ENCODE peak calls at places on chromosomes 7 and 10, in eight cellular contexts. B is Panc1; R is astrocyte; A is CD8-positive, alpha-beta T cell; J is IMR-90; H is HCT116; I is Peyer's patch; K is neural progenitor cell. M is an unnamed sample. For H3K9me3, the result is how much of the 10 kb centered on the place peaks cover.

GRCh38 chr10:74839708-74840107 is 13.3 kb downstream of the KAT6B start:
- DNase-seq in B (no peak), I (no peak), J (no peak), A (no peak), H (no peak), R (no peak), K (no peak), M (no peak)

GRCh38 chr10:12638103-12638502 is 288.8 kb downstream of the CAMK1D start:
- DNase-seq in I (peak), H (no peak), R (peak), J (peak), A (no peak), B (no peak), K (peak), M (no peak)

GRCh38 chr7:47170516-47170915 is 411.4 kb downstream of the TNS3 start:
- DNase-seq in H (no peak), K (no peak), A (no peak), R (no peak), J (peak), B (no peak), I (no peak), M (no peak)

GRCh38 chr7:158831738-158832091 is 2.4 kb upstream of the ESYT2 start:
- DNase-seq in R (no peak), H (no peak), I (no peak), B (no peak), J (no peak), K (no peak), A (no peak), M (no peak)

GRCh38 chr10:33129987-33130386 is 172.0 kb upstream of the ITGB1 start:
- DNase-seq in K (no peak), H (no peak), A (no peak), J (peak), I (no peak), R (peak), B (no peak), M (no peak)

GRCh38 chr10:6607187-6607586 is 27.1 kb upstream of the PRKCQ start:
- DNase-seq in J (no peak), I (no peak), R (no peak), H (no peak), A (peak), K (no peak), B (no peak), M (no peak)

GRCh38 chr10:92291921-92292860 is 1.2 kb downstream of the MARCHF5 start:
- DNase-seq in B (no peak), H (peak), A (peak), R (peak), I (peak), J (peak), K (peak), M (peak)

GRCh38 chr7:108420482-108420908 is 35.7 kb downstream of the NRCAM start:
- DNase-seq in B (no peak), R (peak), K (no peak), J (no peak), A (no peak), H (no peak), I (no peak), M (no peak)

GRCh38 chr10:54869022-54869421 is 68.0 kb upstream of the PCDH15 start:
- DNase-seq in A (no peak), K (no peak), J (no peak), H (no peak), B (no peak), I (no peak), R (peak), M (no peak)

GRCh38 chr7:2646680-2647571 is 15.1 kb downstream of the TTYH3 start:
- DNase-seq in J (no peak), A (no peak), H (peak), B (no peak), R (no peak), K (peak), I (no peak), M (no peak)

GRCh38 chr10:82536668-82537067 is 661.7 kb downstream of the NRG3 start:
- DNase-seq in H (no peak), K (no peak), I (no peak), B (no peak), J (no peak), A (no peak), R (no peak), M (no peak)

GRCh38 chr10:6445671-6446278 is 134.3 kb downstream of the PRKCQ start:
- DNase-seq in A (peak), J (peak), H (peak), K (peak), R (no peak), B (peak), I (peak), M (no peak)

GRCh38 chr7:121872831-121873764 is at the start of gene PTPRZ1:
- DNase-seq in R (peak), H (no peak), I (peak), K (peak), A (no peak), J (peak), B (no peak), M (no peak)

GRCh38 chr10:92690211-92691041 is 671 bp downstream of the HHEX start:
- DNase-seq in I (peak), J (peak), A (peak), R (peak), K (peak), B (no peak), H (peak), M (peak)

GRCh38 chr7:36683695-36684357 is 40.5 kb downstream of the AOAH start:
- DNase-seq in I (no peak), A (no peak), J (no peak), H (no peak), B (no peak), K (no peak), R (peak), M (no peak)

GRCh38 chr10:77274046-77274795 is 363.4 kb downstream of the KCNMA1 start:
- DNase-seq in R (peak), A (no peak), I (no peak), B (no peak), H (no peak), J (peak), K (peak), M (peak)

GRCh38 chr10:34343764-34344163 is 471.3 kb downstream of the PARD3 start:
- DNase-seq in B (no peak), I (no peak), H (no peak), J (peak), R (peak), K (no peak), A (no peak), M (no peak)

GRCh38 chr7:120662291-120662690 is 195.7 kb downstream of the TSPAN12 start:
- DNase-seq in H (no peak), B (no peak), K (no peak), I (no peak), J (no peak), A (no peak), R (peak), M (no peak)

GRCh38 chr10:33616921-33617320 is 282.5 kb upstream of the NRP1 start:
- DNase-seq in A (no peak), K (no peak), I (no peak), H (no peak), J (peak), R (peak), B (no peak), M (no peak)

GRCh38 chr10:102775201-102775972 is 31.6 kb downstream of the WBP1L start:
- DNase-seq in K (no peak), H (no peak), J (peak), R (no peak), A (no peak), I (no peak), B (no peak), M (peak)

GRCh38 chr10:74011762-74012161 is 13.8 kb downstream of the VCL start:
- DNase-seq in A (no peak), B (no peak), I (no peak), K (peak), R (peak), H (no peak), J (peak), M (no peak)

GRCh38 chr10:79148452-79149344 is 79.9 kb downstream of the ZMIZ1 start:
- DNase-seq in H (no peak), A (no peak), K (peak), J (peak), B (no peak), R (no peak), I (peak), M (peak)

GRCh38 chr7:32559480-32559879 is 64.2 kb downstream of the AVL9 start:
- DNase-seq in H (no peak), K (no peak), I (no peak), B (no peak), J (no peak), R (no peak), A (no peak), M (no peak)

GRCh38 chr7:147145194-147145593 is 1028.6 kb downstream of the CNTNAP2 start:
- DNase-seq in A (no peak), B (no peak), I (no peak), J (no peak), R (no peak), K (no peak), H (no peak), M (no peak)

GRCh38 chr7:157377436-157378124 is 40.8 kb downstream of the DNAJB6 start:
- DNase-seq in I (no peak), H (no peak), A (no peak), J (no peak), R (no peak), K (no peak), B (no peak), M (no peak)

GRCh38 chr10:70132098-70133029 is at the start of gene AIFM2:
- DNase-seq in R (peak), I (peak), A (peak), B (no peak), H (peak), K (peak), J (peak), M (peak)

GRCh38 chr7:96182424-96183158 is 139.3 kb downstream of the SLC25A13 start:
- DNase-seq in K (no peak), B (no peak), A (no peak), H (no peak), J (no peak), R (no peak), I (no peak), M (no peak)

GRCh38 chr10:103476046-103476768 is 2.8 kb downstream of the CALHM3 start:
- DNase-seq in J (no peak), A (no peak), I (no peak), R (no peak), K (peak), H (no peak), B (no peak), M (no peak)

GRCh38 chr10:85594239-85594638 is 772.4 kb downstream of the GRID1 start:
- DNase-seq in J (no peak), I (no peak), H (no peak), R (no peak), B (no peak), K (no peak), A (no peak), M (no peak)

GRCh38 chr10:103603382-103603781 is 109.9 kb downstream of the NEURL1 start:
- DNase-seq in H (no peak), J (no peak), B (no peak), R (no peak), K (no peak), A (no peak), I (no peak), M (no peak)

GRCh38 chr7:29995652-29996051 is 6.1 kb upstream of the SCRN1 start:
- DNase-seq in H (no peak), A (no peak), J (peak), B (no peak), K (no peak), R (no peak), I (no peak), M (no peak)

GRCh38 chr10:42615419-42615818 is 23.0 kb downstream of the ZNF33B start:
- DNase-seq in K (no peak), A (no peak), H (no peak), I (no peak), J (no peak), B (no peak), R (no peak), M (no peak)

GRCh38 chr7:98194672-98195457 is 16.4 kb upstream of the BHLHA15 start:
- DNase-seq in A (no peak), B (no peak), K (no peak), J (peak), I (no peak), R (peak), H (no peak), M (no peak)

GRCh38 chr7:71133232-71133622 is 1.3 kb downstream of the GALNT17 start:
- DNase-seq in A (no peak), K (peak), R (no peak), I (no peak), B (no peak), J (no peak), H (no peak), M (no peak)

GRCh38 chr7:21967500-21968099 is 21.9 kb upstream of the CDCA7L start:
- DNase-seq in J (no peak), A (peak), K (no peak), R (no peak), H (no peak), B (no peak), I (no peak), M (no peak)

GRCh38 chr10:31761156-31761555 is 167.5 kb downstream of the ARHGAP12 start:
- DNase-seq in R (no peak), I (no peak), H (no peak), B (no peak), J (no peak), K (no peak), A (no peak), M (no peak)

GRCh38 chr10:93841930-93842329 is 51.8 kb upstream of the SLC35G1 start:
- DNase-seq in K (peak), R (no peak), B (no peak), A (no peak), J (no peak), I (no peak), H (no peak), M (no peak)

GRCh38 chr7:44403775-44404174 is 78.4 kb upstream of the CAMK2B start:
- DNase-seq in A (no peak), B (no peak), R (no peak), K (no peak), J (no peak), I (no peak), H (no peak), M (no peak)

DNA sequence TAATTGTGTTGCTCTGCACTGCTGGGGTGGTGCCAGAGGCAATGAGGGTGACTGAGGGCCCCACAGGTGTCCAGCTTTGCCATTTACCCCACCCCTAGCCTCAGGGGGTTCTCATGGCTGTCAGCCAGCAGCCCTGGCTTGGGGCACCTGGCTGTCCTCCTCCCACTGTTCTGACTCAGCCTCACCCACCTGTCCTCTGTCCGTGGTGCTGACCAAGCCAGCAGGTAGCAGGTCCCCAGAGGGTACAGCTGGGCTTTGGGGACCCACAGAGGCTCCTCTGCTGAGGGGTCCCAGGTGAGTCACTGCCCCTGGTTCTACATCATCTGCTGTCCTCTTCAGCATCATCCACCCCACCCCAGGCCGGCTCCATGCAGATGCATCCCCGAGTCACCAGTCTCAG is 32.2 kb upstream of the ZNF716 start:
- DNase-seq in J (no peak), K (no peak), I (no peak), H (no peak), A (no peak), B (no peak), R (no peak), M (peak)
- H3K9me3 ChIP-seq in J (under half), K (under half), I (under half), H (under half), A (under half), B (under half), R (under half), M (under half)

DNA sequence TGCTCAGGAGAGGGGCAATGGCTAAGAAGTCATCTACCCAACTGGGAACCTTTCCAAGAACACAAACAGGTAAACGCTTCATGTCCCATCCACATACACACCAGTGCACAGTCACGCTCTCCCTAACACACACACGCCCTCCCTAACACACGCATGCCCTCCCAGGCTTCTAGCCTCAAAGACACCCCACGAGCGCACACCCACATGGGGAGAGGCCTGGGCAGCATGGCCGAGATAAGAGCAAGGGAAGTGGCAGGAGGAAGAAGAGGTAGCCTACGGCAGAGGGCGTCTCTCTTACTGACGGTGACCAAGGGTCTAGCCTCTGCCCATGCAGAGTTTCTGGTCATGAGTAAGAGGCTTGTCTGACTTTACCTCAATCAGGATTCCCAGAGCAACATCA is 3.1 kb downstream of the CYREN start:
- DNase-seq in I (no peak), R (no peak), K (no peak), A (no peak), B (no peak), H (no peak), J (no peak), M (no peak)
- H3K4me3 ChIP-seq in I (no peak), R (no peak), K (no peak), A (no peak), B (no peak), H (no peak), J (no peak), M (no peak)

DNA sequence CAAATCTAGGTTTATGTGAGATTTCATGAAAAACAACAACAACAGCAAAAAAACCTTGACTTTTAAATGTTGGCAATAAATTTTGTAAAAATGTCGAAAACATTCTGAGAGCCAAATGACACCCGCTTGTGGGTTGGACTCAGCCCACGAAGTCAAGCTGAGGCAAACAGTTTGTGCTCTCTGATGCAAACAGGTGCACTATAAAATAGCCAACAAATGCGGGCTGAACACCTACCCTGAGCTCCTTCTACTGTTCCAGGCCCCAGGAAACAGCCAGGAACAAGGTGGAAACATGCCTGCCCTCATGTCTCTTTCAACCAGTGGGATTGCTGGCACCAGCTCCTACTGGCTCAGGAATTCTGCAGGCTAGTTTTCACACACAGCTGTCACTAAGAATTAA is 105.0 kb upstream of the ZNF716 start:
- DNase-seq in K (no peak), A (no peak), J (no peak), B (no peak), H (no peak), I (no peak), R (no peak), M (no peak)
- H3K9me3 ChIP-seq in K (under half), A (under half), J (under half), B (under half), H (under half), I (under half), R (under half), M (under half)

GRCh38 chr10:317219-317868 is 182.1 kb downstream of the ZMYND11 start:
- DNase-seq in B (no peak), H (no peak), K (no peak), J (peak), A (peak), R (peak), I (no peak), M (no peak)
- H3K4me3 ChIP-seq in B (no peak), H (no peak), K (no peak), J (no peak), A (no peak), R (no peak), I (no peak), M (no peak)

GRCh38 chr7:66429498-66430163 is 199.1 kb upstream of the KCTD7 start:
- DNase-seq in A (no peak), K (no peak), H (no peak), R (peak), J (no peak), B (no peak), I (no peak), M (no peak)
- H3K9me3 ChIP-seq in A (under half), K (under half), H (under half), R (under half), J (under half), B (under half), I (under half), M (under half)

DNA sequence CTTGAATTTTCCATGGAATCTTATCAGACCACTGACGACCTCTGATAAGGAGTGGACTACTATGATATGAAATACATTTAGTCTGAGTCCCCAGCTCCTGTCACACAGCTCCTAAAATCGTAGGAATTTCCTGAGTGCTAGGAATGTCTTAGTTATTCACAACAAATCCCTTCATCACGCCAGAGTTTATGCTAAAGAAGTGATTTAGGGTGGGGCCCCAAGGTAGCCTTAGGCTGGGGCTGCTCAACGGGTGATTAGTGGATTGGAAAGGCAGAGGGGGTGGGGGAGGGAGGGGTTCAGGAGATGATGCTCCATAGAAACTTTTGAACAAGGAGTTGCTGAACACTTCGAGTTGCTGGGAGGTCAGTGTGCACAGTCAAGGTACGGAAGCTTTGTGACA is 7.0 kb upstream of the TET1 start:
- DNase-seq in B (no peak), A (no peak), J (no peak), R (no peak), I (no peak), K (peak), H (no peak), M (no peak)
- H3K4me3 ChIP-seq in B (no peak), A (no peak), J (no peak), R (no peak), I (no peak), K (no peak), H (no peak), M (no peak)

DNA sequence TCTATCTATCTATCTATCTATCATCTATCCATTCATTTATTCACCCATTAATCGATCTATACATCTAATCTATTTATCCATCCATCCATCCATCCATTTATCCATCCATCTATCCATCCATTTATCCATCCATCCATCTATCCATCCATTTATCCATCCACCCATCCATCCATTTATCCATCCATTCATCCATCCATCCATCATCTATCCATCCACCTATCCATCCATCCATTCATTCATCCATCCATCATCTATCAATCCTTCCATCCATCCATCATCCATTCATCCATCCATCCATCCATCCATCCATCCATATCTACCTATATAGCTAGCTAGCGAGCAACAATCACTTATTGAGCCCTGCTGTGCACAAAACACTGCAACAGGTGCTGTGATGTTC is 953.1 kb upstream of the ZNF722 start:
- DNase-seq in I (no peak), R (no peak), H (no peak), J (no peak), K (no peak), A (no peak), B (no peak), M (no peak)
- H3K9me3 ChIP-seq in I (under half), R (under half), H (under half), J (half or more), K (half or more), A (under half), B (under half), M (under half)

GRCh38 chr10:60163786-60164185 is 225.9 kb downstream of the ANK3 start:
- DNase-seq in H (no peak), J (no peak), K (no peak), R (no peak), I (no peak), B (no peak), A (no peak), M (no peak)

GRCh38 chr10:60169111-60169510 is 220.6 kb downstream of the ANK3 start:
- DNase-seq in H (no peak), A (no peak), B (no peak), R (no peak), I (no peak), J (no peak), K (no peak), M (no peak)

GRCh38 chr10:60170250-60170649 is 219.4 kb downstream of the ANK3 start:
- DNase-seq in H (no peak), A (no peak), K (no peak), J (peak), R (no peak), I (no peak), B (no peak), M (no peak)

GRCh38 chr10:60162631-60163030 is 227.0 kb downstream of the ANK3 start:
- DNase-seq in K (no peak), A (no peak), J (no peak), H (no peak), I (no peak), B (no peak), R (no peak), M (no peak)

GRCh38 chr10:60167056-60167455 is 222.6 kb downstream of the ANK3 start:
- DNase-seq in H (no peak), I (no peak), R (no peak), A (no peak), K (no peak), B (no peak), J (no peak), M (no peak)
- H3K4me3 ChIP-seq in H (no peak), I (no peak), R (no peak), A (no peak), K (no peak), B (no peak), J (peak), M (no peak)